ENCODE peak calls at places on chromosomes 7 and 10, in eight cellular contexts. E, X, K, H, W, Y, P and Z are unnamed samples.

GRCh38 chr10:131896403-131896802 is 4.4 kb upstream of the PPP2R2D start:
- DNase-seq in E (no peak), X (no peak), K (no peak), H (no peak), W (no peak), Y (no peak), P (peak; percentile 25), Z (no peak)

GRCh38 chr10:27035163-27035562 is 65.1 kb downstream of the ANKRD26 start:
- DNase-seq in E (no peak), X (no peak), K (no peak), H (no peak), W (no peak), Y (no peak), P (no peak), Z (no peak)

GRCh38 chr10:4512557-4513286 is 313.3 kb upstream of the AKR1E2 start:
- DNase-seq in E (no peak), X (peak; percentile 14), K (peak; percentile 88), H (peak; percentile 27), W (peak; percentile 62), Y (peak; percentile 33), P (no peak), Z (no peak)

GRCh38 chr7:158576050-158576762 is 11.4 kb downstream of the PTPRN2 start:
- DNase-seq in E (no peak), X (no peak), K (no peak), H (no peak), W (no peak), Y (no peak), P (no peak), Z (no peak)

GRCh38 chr10:75347211-75347610 is 54.4 kb downstream of the ZNF503 start:
- DNase-seq in E (no peak), X (no peak), K (no peak), H (no peak), W (no peak), Y (no peak), P (no peak), Z (no peak)

GRCh38 chr7:112173214-112173905 is 32.8 kb downstream of the DOCK4 start:
- DNase-seq in E (no peak), X (peak; percentile 93), K (no peak), H (no peak), W (no peak), Y (no peak), P (no peak), Z (no peak)

GRCh38 chr7:16007911-16008310 is 321.4 kb upstream of the MEOX2 start:
- DNase-seq in E (no peak), X (no peak), K (no peak), H (no peak), W (peak; percentile 26), Y (no peak), P (no peak), Z (no peak)

GRCh38 chr7:50491943-50492342 is 41.8 kb upstream of the FIGNL1 start:
- DNase-seq in E (no peak), X (no peak), K (no peak), H (no peak), W (no peak), Y (no peak), P (no peak), Z (no peak)

GRCh38 chr7:97801108-97801507 is 69.2 kb downstream of the TAC1 start:
- DNase-seq in E (no peak), X (no peak), K (no peak), H (no peak), W (no peak), Y (no peak), P (no peak), Z (no peak)

GRCh38 chr7:14687777-14688176 is 214.8 kb downstream of the DGKB start:
- DNase-seq in E (no peak), X (no peak), K (peak; percentile 67), H (peak; percentile 28), W (no peak), Y (no peak), P (no peak), Z (no peak)

GRCh38 chr10:118985576-118985975 is 43.9 kb upstream of the NANOS1 start:
- DNase-seq in E (no peak), X (no peak), K (no peak), H (no peak), W (no peak), Y (no peak), P (no peak), Z (no peak)

GRCh38 chr10:119450606-119451304 is 91.8 kb downstream of the RGS10 start:
- DNase-seq in E (no peak), X (no peak), K (peak; percentile 13), H (no peak), W (peak; percentile 28), Y (no peak), P (no peak), Z (no peak)

GRCh38 chr10:108560488-108560887 is 1362.8 kb downstream of the XPNPEP1 start:
- DNase-seq in E (no peak), X (no peak), K (no peak), H (no peak), W (no peak), Y (no peak), P (no peak), Z (no peak)